ENCODE peak calls at places on chromosomes 11 and 22, in seven cellular contexts. F is RKO; Z is activated CD4-positive, alpha-beta T cell treated with anti-CD3 and anti-CD28 coated beads, Interleukin-2, amount 50 U/mL, for 24 hours; Q is BJ; G is stimulated activated effector memory CD8-positive, alpha-beta T cell treated with anti-CD3 and anti-CD28 coated beads, Interleukin-12 subunit alpha, Interleukin-12 subunit beta, amount 100 ng/mL, for 72 hours; B is HT1080; U is activated T-cell treated with anti-CD3 and anti-CD28 coated beads, Interleukin-2, amount 50 U/mL, for 48 hours. J is an unnamed sample.

GRCh38 chr11:23423656-23424055 is 563.4 kb upstream of the CCDC179 start:
- DNase-seq in Q (no peak), U (no peak), G (no peak), B (no peak), F (no peak), Z (no peak), J (no peak)

GRCh38 chr11:66183581-66184048 is 84.8 kb upstream of the RAB1B start:
- DNase-seq in B (no peak), Z (no peak), U (no peak), F (peak; percentile 23), Q (no peak), G (no peak), J (no peak)

GRCh38 chr11:132992838-132993680 is 539.2 kb downstream of the OPCML start:
- DNase-seq in Z (no peak), G (no peak), F (peak; percentile 5), B (peak; percentile 31), Q (no peak), U (no peak), J (peak; percentile 9)

GRCh38 chr11:122758974-122759373 is 79.3 kb upstream of the CRTAM start:
- DNase-seq in G (no peak), U (no peak), Q (no peak), F (no peak), B (peak; percentile 90), Z (no peak), J (no peak)

GRCh38 chr22:42434283-42434682 is 2.1 kb upstream of the NFAM1 start:
- DNase-seq in G (no peak), U (no peak), F (no peak), Q (no peak), Z (no peak), B (no peak), J (no peak)

GRCh38 chr11:100849009-100849913 is 162.2 kb downstream of the ARHGAP42 start:
- DNase-seq in B (no peak), U (no peak), Q (peak; percentile 96), Z (no peak), F (no peak), G (no peak), J (peak; percentile 81)

GRCh38 chr11:35153280-35153679 is 14.3 kb downstream of the CD44 start:
- DNase-seq in B (no peak), Z (no peak), Q (no peak), F (no peak), G (no peak), U (no peak), J (no peak)

GRCh38 chr11:70677232-70677916 is 279.0 kb downstream of the CTTN start:
- DNase-seq in F (no peak), Z (no peak), U (no peak), G (no peak), Q (no peak), B (no peak), J (no peak)

GRCh38 chr11:130390071-130390758 is 38.2 kb downstream of the ADAMTS8 start:
- DNase-seq in Z (no peak), U (no peak), B (peak; percentile 25), Q (no peak), F (peak; percentile 51), G (no peak), J (no peak)

GRCh38 chr11:119415966-119416365 is 7.0 kb downstream of the THY1 start:
- DNase-seq in U (no peak), F (no peak), Z (no peak), B (no peak), Q (no peak), G (no peak), J (no peak)

GRCh38 chr11:126547691-126548090 is 192.2 kb downstream of the ST3GAL4 start:
- DNase-seq in Q (no peak), Z (no peak), F (no peak), G (no peak), B (no peak), U (no peak), J (no peak)

GRCh38 chr11:11454671-11455223 is 101.7 kb upstream of the CSNK2A3 start:
- DNase-seq in U (no peak), B (no peak), F (no peak), Q (no peak), Z (no peak), G (no peak), J (no peak)

GRCh38 chr11:34644669-34645406 is 23.9 kb downstream of the EHF start:
- DNase-seq in Q (peak; percentile 50), G (no peak), Z (no peak), F (no peak), B (peak; percentile 82), U (no peak), J (peak; percentile 63)

GRCh38 chr22:36807627-36808026 is 9.2 kb downstream of the PVALB start:
- DNase-seq in Q (no peak), Z (no peak), G (no peak), B (no peak), U (no peak), F (no peak), J (no peak)

GRCh38 chr11:70399681-70400112 is 1.4 kb downstream of the CTTN start:
- DNase-seq in U (no peak), Z (no peak), F (peak; percentile 97), G (no peak), B (peak; percentile 97), Q (peak; percentile 83), J (peak; percentile 85)

GRCh38 chr11:2205214-2205770 is 33.7 kb upstream of the TH start:
- DNase-seq in F (no peak), Z (no peak), B (no peak), U (peak; percentile 6), Q (no peak), G (no peak), J (no peak)

GRCh38 chr11:126938718-126939117 is 61.9 kb downstream of the KIRREL3 start:
- DNase-seq in U (no peak), G (no peak), F (no peak), Q (no peak), Z (no peak), B (no peak), J (no peak)

GRCh38 chr11:65389294-65389980 is 3.0 kb downstream of the FRMD8 start:
- DNase-seq in G (no peak), B (no peak), U (no peak), F (no peak), Q (no peak), Z (no peak), J (no peak)

GRCh38 chr11:12182650-12183511 is 72.5 kb downstream of the MICAL2 start:
- DNase-seq in F (peak; percentile 87), U (no peak), Q (peak; percentile 96), G (no peak), B (peak; percentile 100), Z (no peak), J (peak; percentile 83)

GRCh38 chr22:37731804-37732471 is 35.1 kb downstream of the TRIOBP start:
- DNase-seq in Q (no peak), G (no peak), U (no peak), Z (no peak), B (no peak), F (no peak), J (no peak)

GRCh38 chr11:126487711-126488110 is 132.2 kb downstream of the ST3GAL4 start:
- DNase-seq in Q (no peak), F (no peak), G (no peak), Z (no peak), U (no peak), B (no peak), J (no peak)

GRCh38 chr22:31044262-31044861 is 36.8 kb upstream of the SMTN start:
- DNase-seq in B (no peak), Z (no peak), U (no peak), F (no peak), Q (no peak), G (no peak), J (no peak)

GRCh38 chr11:61516191-61516590 is 7.6 kb downstream of the LRRC10B start:
- DNase-seq in B (no peak), Z (no peak), F (no peak), U (no peak), Q (no peak), G (no peak), J (no peak)

GRCh38 chr11:65013130-65013691 is 749 bp upstream of the ARL2 start:
- DNase-seq in U (peak; percentile 94), Q (no peak), F (no peak), Z (no peak), B (peak; percentile 87), G (peak; percentile 84), J (peak; percentile 21)

GRCh38 chr11:35621620-35622019 is 3.4 kb downstream of the FJX1 start:
- DNase-seq in B (no peak), G (no peak), Z (no peak), Q (peak; percentile 37), F (no peak), U (no peak), J (no peak)

GRCh38 chr11:71286701-71287643 is 34.6 kb upstream of the SHANK2 start:
- DNase-seq in F (no peak), Z (no peak), Q (peak; percentile 97), G (no peak), U (no peak), B (peak; percentile 25), J (peak; percentile 96)

GRCh38 chr22:25153961-25154685 is 45.5 kb upstream of the CRYBB3 start:
- DNase-seq in B (peak; percentile 62), U (no peak), Q (no peak), Z (no peak), G (no peak), F (no peak), J (no peak)

GRCh38 chr22:38222797-38223119 is 21.0 kb downstream of the MAFF start:
- DNase-seq in G (no peak), F (no peak), Z (no peak), Q (no peak), U (no peak), B (no peak), J (no peak)

GRCh38 chr11:129702410-129703390 is 112.9 kb upstream of the TMEM45B start:
- DNase-seq in Q (no peak), F (no peak), G (no peak), U (no peak), Z (no peak), B (no peak), J (no peak)

GRCh38 chr11:76185931-76186401 is 20.3 kb downstream of the WNT11 start:
- DNase-seq in G (no peak), Z (no peak), B (no peak), U (no peak), Q (no peak), F (no peak), J (no peak)

GRCh38 chr11:13105237-13105844 is 96.2 kb downstream of the RASSF10 start:
- DNase-seq in B (no peak), G (no peak), F (no peak), Q (no peak), U (no peak), Z (no peak), J (no peak)

GRCh38 chr11:19344661-19345518 is 104.1 kb upstream of the E2F8 start:
- DNase-seq in U (no peak), Q (no peak), B (no peak), F (no peak), Z (no peak), G (no peak), J (no peak)

GRCh38 chr22:36027960-36028645 is 521 bp downstream of the RBFOX2 start:
- DNase-seq in F (no peak), U (no peak), B (no peak), Z (no peak), G (peak; percentile 30), Q (no peak), J (no peak)

GRCh38 chr11:41665633-41666032 is 206.2 kb upstream of the LRRC4C start:
- DNase-seq in Z (no peak), U (no peak), Q (no peak), F (no peak), B (no peak), G (no peak), J (no peak)

J was measured in AG04449.